ENCODE peak calls at places on chromosomes 16 and 17, in eight cellular contexts. K is A549, N is tibial nerve, R is tibial artery, I is keratinocyte, A is uterus, T is AG04450, W is adrenal gland. D is an unnamed sample.

GRCh38 chr16:3173892-3174617 is 13.9 kb upstream of the OR1F1 start:
- DNase-seq in K (peak), N (no peak), R (no peak), I (no peak), A (no peak), T (no peak), W (no peak), D (no peak)

GRCh38 chr17:69501591-69502468 is 87.3 kb downstream of the MAP2K6 start:
- DNase-seq in K (peak), N (peak), R (no peak), I (no peak), A (peak), T (peak), W (no peak), D (no peak)

GRCh38 chr17:66514227-66514806 is 211.9 kb downstream of the PRKCA start:
- DNase-seq in K (no peak), N (no peak), R (no peak), I (no peak), A (no peak), T (no peak), W (no peak), D (no peak)

GRCh38 chr17:81223758-81224122 is 975 bp upstream of the CEP131 start:
- DNase-seq in K (no peak), N (no peak), R (no peak), I (no peak), A (no peak), T (no peak), W (no peak), D (no peak)

GRCh38 chr16:3596101-3596861 is 15.1 kb downstream of the SLX4 start:
- DNase-seq in K (no peak), N (no peak), R (no peak), I (no peak), A (no peak), T (no peak), W (no peak), D (no peak)

GRCh38 chr17:7836596-7837374 is 2.8 kb downstream of the KDM6B start:
- DNase-seq in K (peak), N (peak), R (peak), I (no peak), A (peak), T (peak), W (peak), D (peak)

GRCh38 chr16:11968577-11968976 is 3.6 kb downstream of the TNFRSF17 start:
- DNase-seq in K (no peak), N (no peak), R (no peak), I (no peak), A (no peak), T (no peak), W (no peak), D (no peak)

GRCh38 chr16:17470002-17470870 is 524 bp downstream of the XYLT1 start:
- DNase-seq in K (peak), N (no peak), R (peak), I (no peak), A (peak), T (no peak), W (peak), D (no peak)

GRCh38 chr16:24141917-24142316 is 114.2 kb upstream of the CACNG3 start:
- DNase-seq in K (no peak), N (no peak), R (no peak), I (no peak), A (no peak), T (no peak), W (no peak), D (no peak)

GRCh38 chr17:41308251-41308917 is 725 bp downstream of the KRTAP16-1 start:
- DNase-seq in K (no peak), N (no peak), R (no peak), I (no peak), A (no peak), T (no peak), W (no peak), D (no peak)

GRCh38 chr17:30808785-30809286 is 15.7 kb downstream of the CRLF3 start:
- DNase-seq in K (no peak), N (no peak), R (no peak), I (no peak), A (no peak), T (no peak), W (no peak), D (no peak)

DNA sequence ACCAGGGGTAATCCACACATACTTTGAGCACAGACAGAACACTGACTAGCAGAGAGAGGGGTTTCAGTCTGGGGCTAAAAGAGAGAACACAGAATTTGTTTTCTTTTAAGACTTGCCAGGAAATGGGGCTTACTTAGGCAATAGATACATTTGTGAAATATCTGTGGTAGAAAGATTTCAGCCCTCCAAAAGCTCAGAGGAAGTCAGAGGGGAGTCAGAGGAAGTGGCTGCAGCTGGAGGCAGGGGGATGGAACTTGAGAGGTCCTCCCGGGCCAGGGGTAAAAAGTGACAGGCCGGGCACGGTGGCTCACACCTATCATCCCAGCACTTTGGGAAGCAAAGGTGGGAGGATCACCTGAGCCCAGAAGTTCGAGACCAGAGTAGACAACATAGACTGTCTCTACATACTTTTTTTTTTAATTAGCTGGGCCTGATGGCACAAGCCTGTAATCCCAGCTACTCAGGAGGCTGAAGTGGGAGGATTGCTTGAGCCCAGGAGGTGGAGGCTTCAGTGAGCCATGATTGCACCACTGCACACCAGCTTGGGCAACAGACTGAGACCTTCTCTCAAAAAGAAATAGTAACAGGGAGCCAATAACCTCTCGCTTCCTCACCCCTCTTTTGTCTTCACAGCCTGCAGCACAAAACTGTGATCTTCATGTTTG is 49.9 kb downstream of the NLRC5 start:
- DNase-seq in K (no peak), N (no peak), R (no peak), I (no peak), A (no peak), T (peak), W (no peak), D (no peak)
- H3K27ac ChIP-seq in K (no peak), N (peak), R (no peak), I (no peak), A (no peak), T (peak), W (no peak), D (peak)

GRCh38 chr17:78798695-78799559 is 16.9 kb upstream of the CYTH1 start:
- DNase-seq in K (no peak), N (no peak), R (no peak), I (no peak), A (no peak), T (no peak), W (no peak), D (no peak)
- TF ChIP-seq CTCF in K (peak), N (peak), R (no peak), I (peak), A (no peak), T (peak), W (peak), D (peak)

GRCh38 chr16:56611281-56611833 is 3.0 kb downstream of the MT2A start:
- DNase-seq in K (no peak), N (peak), R (peak), I (no peak), A (peak), T (no peak), W (peak), D (no peak)
- H3K27ac ChIP-seq in K (peak), N (peak), R (peak), I (peak), A (peak), T (peak), W (peak), D (peak)

GRCh38 chr16:8660841-8661301 is 13.5 kb upstream of the ABAT start:
- DNase-seq in K (peak), N (peak), R (peak), I (no peak), A (peak), T (peak), W (peak), D (peak)
- TF ChIP-seq CTCF in K (peak), N (peak), R (peak), I (peak), A (peak), T (peak), W (peak), D (peak)

DNA sequence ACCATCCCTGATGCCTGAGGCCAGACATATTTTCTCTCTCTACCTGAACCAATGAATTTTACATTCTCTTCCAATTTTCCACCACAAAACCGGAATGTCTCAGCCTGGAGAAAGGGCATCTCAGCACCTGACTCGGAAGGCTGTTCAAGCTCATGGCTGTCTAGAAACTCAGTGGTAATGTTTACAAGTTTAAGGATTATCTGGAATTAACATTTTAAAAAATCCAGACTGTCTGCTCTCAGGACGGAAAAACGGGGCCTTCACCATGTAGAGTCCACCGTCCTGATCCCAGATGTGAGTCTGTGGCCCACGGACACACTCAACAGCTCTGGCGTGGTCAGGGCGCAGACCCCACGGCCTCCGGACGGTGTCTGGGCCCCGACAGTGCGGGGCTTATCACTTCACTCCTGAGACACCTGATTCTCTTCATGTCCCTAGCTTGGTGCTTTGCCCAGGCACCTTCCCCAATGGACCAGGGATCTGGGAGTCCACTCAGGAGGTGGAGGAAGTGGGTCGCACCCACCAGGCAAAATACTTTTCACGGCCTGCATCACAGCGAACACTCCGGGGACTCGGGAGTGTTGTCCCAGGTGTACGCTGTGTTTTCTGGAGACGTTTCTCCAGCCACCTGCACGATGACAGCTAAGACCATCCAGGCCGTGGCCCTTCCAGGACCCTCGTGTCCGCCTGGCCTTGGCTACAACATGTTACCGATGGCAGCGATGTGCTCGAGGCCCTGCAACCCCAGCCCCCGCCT is 101.5 kb downstream of the ZNF778 start:
- DNase-seq in K (no peak), N (no peak), R (no peak), I (no peak), A (no peak), T (no peak), W (no peak), D (no peak)
- H3K27ac ChIP-seq in K (peak), N (no peak), R (peak), I (peak), A (no peak), T (peak), W (no peak), D (peak)

GRCh38 chr17:44655983-44656700 is at the start of gene MEIOC:
- DNase-seq in K (peak), N (no peak), R (no peak), I (no peak), A (no peak), T (no peak), W (no peak), D (peak)
- TF ChIP-seq CTCF in K (peak), N (no peak), R (no peak), I (no peak), A (no peak), T (peak), W (no peak), D (no peak)

DNA sequence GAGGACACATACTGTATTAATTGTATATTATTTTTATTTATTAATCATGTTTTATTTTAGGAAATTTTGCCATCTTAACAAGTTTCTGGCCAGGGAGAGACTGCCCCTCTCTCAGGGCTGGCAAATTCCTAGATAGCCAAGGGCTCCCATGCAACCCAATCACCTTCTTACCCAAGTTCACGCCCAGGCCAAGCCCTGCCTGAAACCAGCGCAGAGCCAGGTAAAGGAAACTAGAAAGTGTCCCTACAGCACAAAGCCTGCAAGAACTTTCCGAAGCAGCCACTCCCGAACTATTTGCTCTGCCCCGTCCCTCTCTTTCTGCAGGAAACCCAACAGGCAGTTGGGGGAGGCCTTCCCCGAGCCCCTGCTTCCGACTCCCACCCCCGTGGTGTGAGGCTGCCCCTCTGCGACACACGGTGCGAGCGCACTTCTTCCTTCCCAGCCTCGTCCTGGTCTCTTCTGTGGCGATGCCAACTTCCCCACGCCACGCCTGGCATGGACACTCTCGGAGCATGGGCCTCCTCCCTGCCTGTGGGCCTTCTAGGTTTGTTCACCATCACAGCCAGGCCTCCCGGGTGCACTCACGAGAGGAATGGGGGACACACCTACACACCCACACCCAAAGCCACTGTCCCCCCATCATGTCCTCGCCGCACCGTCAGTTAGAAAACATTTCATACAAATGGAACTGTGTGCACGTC is 100.4 kb downstream of the ZNF778 start:
- DNase-seq in K (no peak), N (no peak), R (no peak), I (no peak), A (no peak), T (no peak), W (no peak), D (no peak)
- H3K27ac ChIP-seq in K (peak), N (no peak), R (no peak), I (peak), A (no peak), T (peak), W (no peak), D (peak)

DNA sequence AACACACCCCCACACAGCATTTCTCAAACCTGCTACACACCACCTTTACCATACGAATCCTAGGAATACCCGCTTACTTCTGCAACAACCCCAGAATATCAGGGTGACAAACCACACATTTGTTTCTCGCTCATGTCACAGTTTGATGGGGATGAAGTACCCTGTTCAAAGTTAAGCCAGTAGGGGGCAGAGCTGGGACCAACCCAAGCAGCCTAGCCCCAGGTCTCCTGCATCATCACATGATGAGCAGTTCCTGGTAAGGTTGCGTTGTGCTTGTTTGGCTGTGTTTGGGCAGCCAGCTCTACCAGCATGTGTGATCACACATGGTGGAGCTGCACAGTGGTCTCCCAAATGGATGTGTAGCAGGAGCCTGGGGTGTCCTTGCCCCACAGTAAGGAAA is 103.6 kb upstream of the C16orf82 start:
- DNase-seq in K (no peak), N (no peak), R (no peak), I (no peak), A (no peak), T (no peak), W (peak), D (no peak)
- TF ChIP-seq CTCF in K (no peak), N (no peak), R (no peak), I (no peak), A (no peak), T (peak), W (peak), D (no peak)

DNA sequence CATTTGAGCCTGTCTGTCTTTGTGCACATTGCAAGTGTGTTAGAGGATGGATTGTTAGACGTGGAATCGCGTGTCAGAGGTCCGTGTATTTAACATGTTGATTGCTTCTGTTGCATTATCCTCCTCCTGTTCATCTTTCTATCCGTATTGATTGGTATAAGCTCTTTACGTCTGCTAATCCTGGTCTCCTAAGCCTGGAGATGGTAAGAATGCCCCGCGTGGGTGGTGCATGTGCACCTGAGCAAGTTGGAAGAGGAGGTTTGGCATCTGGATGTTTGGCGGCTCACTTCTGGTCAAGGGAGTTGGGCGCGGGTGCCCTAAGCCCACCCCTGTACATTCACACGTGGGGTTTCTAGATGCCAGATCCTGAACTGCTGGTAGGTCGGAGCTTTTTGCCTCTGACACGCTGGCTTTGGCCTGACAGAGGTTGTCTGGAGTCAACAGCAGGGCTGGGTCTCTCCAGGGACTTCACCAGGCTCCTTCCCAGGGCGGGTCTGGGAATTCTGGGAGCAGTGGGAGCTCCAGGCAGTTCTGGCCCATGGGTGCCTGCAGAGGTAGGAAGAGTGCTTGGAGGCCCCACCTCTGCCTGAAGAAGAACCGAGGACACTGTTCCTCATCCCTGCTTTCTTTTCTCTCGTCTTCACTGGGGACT is 107.3 kb downstream of the OR1D5 start:
- DNase-seq in K (no peak), N (no peak), R (no peak), I (no peak), A (peak), T (no peak), W (no peak), D (no peak)
- H3K27ac ChIP-seq in K (peak), N (no peak), R (no peak), I (peak), A (no peak), T (no peak), W (no peak), D (peak)